ENCODE peak calls at places on chromosomes 11 and 22, in six cellular contexts. G is AG09309, E is SK-N-SH, Y is osteoblast, N is uterus, C is HL-60. M is an unnamed sample.
A peak's percentile ranks its signal among the peaks of the same experiment; 100 is the strongest.

GRCh38 chr22:25540128-25540790 is 24.2 kb upstream of the GRK3 start:
- DNase-seq in G (no peak), E (no peak), Y (no peak), N (peak; percentile 25), C (no peak), M (no peak)

GRCh38 chr22:28906312-28906711 is 22.9 kb downstream of the ZNRF3 start:
- DNase-seq in G (no peak), E (no peak), Y (no peak), N (no peak), C (no peak), M (no peak)

GRCh38 chr22:43956805-43957463 is 1.7 kb downstream of the SAMM50 start:
- DNase-seq in G (no peak), E (no peak), Y (no peak), N (peak; percentile 33), C (no peak), M (no peak)

GRCh38 chr11:28086569-28086968 is 21.4 kb downstream of the KIF18A start:
- DNase-seq in G (no peak), E (no peak), Y (no peak), N (no peak), C (no peak), M (no peak)

GRCh38 chr22:45994516-45995404 is 17.8 kb upstream of the WNT7B start:
- DNase-seq in G (no peak), E (peak; percentile 88), Y (peak; percentile 97), N (peak; percentile 83), C (peak; percentile 76), M (peak; percentile 90)

GRCh38 chr11:10502065-10502680 is 38.8 kb downstream of the RNF141 start:
- DNase-seq in G (no peak), E (no peak), Y (no peak), N (no peak), C (no peak), M (no peak)

GRCh38 chr22:44623771-44624510 is 78.1 kb upstream of the PRR5 start:
- DNase-seq in G (no peak), E (no peak), Y (peak; percentile 92), N (no peak), C (peak; percentile 53), M (no peak)

GRCh38 chr11:115191761-115192160 is 312.5 kb downstream of the CADM1 start:
- DNase-seq in G (no peak), E (no peak), Y (no peak), N (no peak), C (no peak), M (no peak)

GRCh38 chr11:83191491-83191890 is 2.0 kb upstream of the ANKRD42 start:
- DNase-seq in G (no peak), E (no peak), Y (no peak), N (no peak), C (no peak), M (no peak)

GRCh38 chr11:62546937-62547625 is 475 bp upstream of the AHNAK start:
- DNase-seq in G (no peak), E (no peak), Y (peak; percentile 94), N (peak; percentile 56), C (no peak), M (no peak)

GRCh38 chr11:44619931-44620725 is 54.7 kb downstream of the CD82 start:
- DNase-seq in G (no peak), E (no peak), Y (peak; percentile 39), N (peak; percentile 16), C (no peak), M (no peak)

GRCh38 chr11:84673753-84674152 is 953.4 kb downstream of the DLG2 start:
- DNase-seq in G (no peak), E (no peak), Y (no peak), N (no peak), C (no peak), M (no peak)

GRCh38 chr22:49622241-49623105 is 205.2 kb downstream of the BRD1 start:
- DNase-seq in G (no peak), E (no peak), Y (no peak), N (no peak), C (no peak), M (no peak)

GRCh38 chr22:41264408-41264941 is 21.5 kb downstream of the RANGAP1 start:
- DNase-seq in G (no peak), E (no peak), Y (peak; percentile 76), N (no peak), C (no peak), M (no peak)

GRCh38 chr11:45089845-45090499 is 56.5 kb upstream of the PRDM11 start:
- DNase-seq in G (no peak), E (no peak), Y (no peak), N (no peak), C (peak; percentile 22), M (no peak)

GRCh38 chr11:11849127-11849746 is 7.5 kb downstream of the USP47 start:
- DNase-seq in G (no peak), E (peak; percentile 52), Y (no peak), N (peak; percentile 51), C (peak; percentile 72), M (no peak)

GRCh38 chr11:16356751-16357365 is 512 bp upstream of the SOX6 start:
- DNase-seq in G (no peak), E (no peak), Y (peak; percentile 25), N (no peak), C (no peak), M (peak; percentile 38)

GRCh38 chr11:73454987-73455386 is 78.8 kb downstream of the RELT start:
- DNase-seq in G (no peak), E (no peak), Y (no peak), N (no peak), C (no peak), M (no peak)

GRCh38 chr11:32137263-32137662 is 46.4 kb downstream of the RCN1 start:
- DNase-seq in G (peak; percentile 94), E (no peak), Y (peak; percentile 93), N (no peak), C (no peak), M (no peak)

GRCh38 chr11:104332110-104332509 is 168.2 kb upstream of the PDGFD start:
- DNase-seq in G (no peak), E (no peak), Y (no peak), N (no peak), C (no peak), M (no peak)

GRCh38 chr11:114195981-114196731 is 100.0 kb upstream of the NNMT start:
- DNase-seq in G (no peak), E (no peak), Y (no peak), N (no peak), C (no peak), M (peak; percentile 61)

GRCh38 chr11:62645660-62645933 is 816 bp downstream of the GANAB start:
- DNase-seq in G (no peak), E (peak; percentile 24), Y (peak; percentile 31), N (no peak), C (no peak), M (no peak)

GRCh38 chr22:37708580-37709444 is 12.0 kb downstream of the TRIOBP start:
- DNase-seq in G (no peak), E (no peak), Y (peak; percentile 45), N (no peak), C (peak; percentile 22), M (no peak)

GRCh38 chr11:852762-853161 is 10.1 kb downstream of the TSPAN4 start:
- DNase-seq in G (no peak), E (no peak), Y (no peak), N (no peak), C (no peak), M (no peak)

GRCh38 chr22:36333632-36334031 is 54.1 kb downstream of the MYH9 start:
- DNase-seq in G (no peak), E (no peak), Y (peak; percentile 14), N (no peak), C (no peak), M (peak; percentile 72)

GRCh38 chr11:134067486-134067885 is 1.4 kb upstream of the JAM3 start:
- DNase-seq in G (no peak), E (no peak), Y (no peak), N (no peak), C (no peak), M (no peak)

GRCh38 chr22:17818166-17818565 is 43.9 kb upstream of the BID start:
- DNase-seq in G (no peak), E (no peak), Y (no peak), N (no peak), C (no peak), M (no peak)

GRCh38 chr11:120698918-120699317 is 187.4 kb downstream of the GRIK4 start:
- DNase-seq in G (no peak), E (no peak), Y (no peak), N (no peak), C (no peak), M (no peak)

DNA sequence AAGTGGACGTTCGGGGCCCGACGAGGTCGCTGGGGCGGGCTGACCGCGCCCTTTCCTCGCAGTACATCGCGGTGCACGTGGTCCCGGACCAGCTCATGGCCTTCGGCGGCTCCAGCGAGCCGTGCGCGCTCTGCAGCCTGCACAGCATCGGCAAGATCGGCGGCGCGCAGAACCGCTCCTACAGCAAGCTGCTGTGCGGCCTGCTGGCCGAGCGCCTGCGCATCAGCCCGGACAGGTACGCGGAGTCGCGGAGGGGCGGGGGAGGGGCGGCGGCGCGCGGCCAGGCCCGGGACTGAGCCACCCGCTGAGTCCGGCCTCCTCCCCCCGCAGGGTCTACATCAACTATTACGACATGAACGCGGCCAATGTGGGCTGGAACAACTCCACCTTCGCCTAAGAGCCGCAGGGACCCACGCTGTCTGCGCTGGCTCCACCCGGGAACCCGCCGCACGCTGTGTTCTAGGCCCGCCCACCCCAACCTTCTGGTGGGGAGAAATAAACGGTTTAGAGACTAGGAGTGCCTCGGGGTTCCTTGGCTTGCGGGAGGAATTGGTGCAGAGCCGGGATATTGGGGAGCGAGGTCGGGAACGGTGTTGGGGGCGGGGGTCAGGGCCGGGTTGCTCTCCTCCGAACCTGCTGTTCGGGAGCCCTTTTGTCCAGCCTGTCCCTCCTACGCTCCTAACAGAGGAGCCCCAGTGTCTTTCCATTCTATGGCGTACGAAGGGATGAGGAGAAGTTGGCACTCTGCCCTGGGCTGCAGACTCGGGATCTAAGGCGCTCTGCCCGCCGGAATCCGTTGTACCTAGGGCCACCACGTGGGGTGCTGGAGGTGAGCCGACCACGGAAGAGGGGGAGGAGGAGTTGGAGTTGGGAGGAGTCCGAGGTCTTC is 771 bp downstream of the MIF start:
- DNase-seq in G (no peak), E (peak; percentile 89), Y (peak; percentile 96), N (peak; percentile 75), C (peak; percentile 83), M (peak; percentile 62)
- TF ChIP-seq CTCF in G (peak; percentile 17), E (peak; percentile 48), Y (no peak), N (no peak), C (peak; percentile 29), M (peak; percentile 7)

DNA sequence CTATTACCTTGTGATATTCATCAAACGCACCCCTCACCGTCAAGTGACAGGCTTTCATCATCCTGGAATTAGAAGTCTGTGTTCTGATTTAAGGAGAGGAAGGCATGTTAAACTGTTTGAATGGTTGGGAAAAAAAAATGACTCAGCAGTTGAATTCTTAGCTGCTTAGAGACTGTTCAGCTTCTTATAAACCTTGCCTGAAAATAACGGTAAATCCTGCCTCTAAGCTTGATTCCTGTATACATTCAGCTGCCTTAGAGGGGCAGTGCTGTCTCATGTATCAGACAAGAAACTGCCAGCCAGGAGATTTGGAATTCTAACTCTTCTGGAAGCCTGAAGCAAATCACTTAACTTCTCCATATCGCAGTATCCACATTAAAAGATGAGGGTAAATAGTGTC is 437.4 kb downstream of the JRKL start:
- DNase-seq in G (no peak), E (peak; percentile 1), Y (no peak), N (no peak), C (no peak), M (no peak)
- TF ChIP-seq CTCF in G (no peak), E (peak; percentile 44), Y (no peak), N (no peak), C (no peak), M (no peak)

GRCh38 chr11:68212421-68213134 is 518 bp downstream of the KMT5B start:
- DNase-seq in G (peak; percentile 31), E (peak; percentile 93), Y (peak; percentile 99), N (peak; percentile 75), C (peak; percentile 65), M (peak; percentile 86)
- TF ChIP-seq CTCF in G (peak; percentile 28), E (peak; percentile 20), Y (peak; percentile 11), N (no peak), C (no peak), M (peak; percentile 20)

GRCh38 chr11:50423208-50423607 is 390.5 kb downstream of the OR4C45 start:
- DNase-seq in G (no peak), E (no peak), Y (no peak), N (no peak), C (no peak), M (no peak)
- TF ChIP-seq CTCF in G (no peak), E (peak; percentile 14), Y (no peak), N (no peak), C (no peak), M (no peak)